ENCODE peak calls at places on chromosomes 13 and 19, in seven cellular contexts. J is ascending aorta, B is HCT116, O is left ventricle myocardium inferior, Q is K562, L is aorta, M is transverse colon. N is an unnamed sample. For H3K4me1 and H3K36me3, the result is how much of the 10 kb centered on the place peaks cover.

GRCh38 chr19:54662730-54663129 is at the start of gene LILRB4:
- DNase-seq in J (peak), B (no peak), O (peak), Q (peak), L (no peak), M (peak), N (peak)

GRCh38 chr13:20359335-20359734 is 127.2 kb upstream of the GJB6 start:
- DNase-seq in J (no peak), B (peak), O (no peak), Q (no peak), L (no peak), M (no peak), N (no peak)

GRCh38 chr13:90757127-90757680 is 590.3 kb upstream of the MIR17HG start:
- DNase-seq in J (no peak), B (no peak), O (no peak), Q (no peak), L (no peak), M (no peak), N (no peak)

GRCh38 chr13:91894311-91894710 is 495.9 kb downstream of the GPC5 start:
- DNase-seq in J (no peak), B (no peak), O (no peak), Q (no peak), L (no peak), M (no peak), N (no peak)

GRCh38 chr19:17402982-17403855 is 2.2 kb downstream of the BST2 start:
- DNase-seq in J (no peak), B (no peak), O (no peak), Q (peak), L (peak), M (no peak), N (no peak)

GRCh38 chr19:28633223-28634030 is 579.5 kb downstream of the UQCRFS1 start:
- DNase-seq in J (no peak), B (no peak), O (no peak), Q (peak), L (no peak), M (peak), N (no peak)

GRCh38 chr13:44422755-44423643 is 49.4 kb downstream of the SERP2 start:
- DNase-seq in J (no peak), B (no peak), O (no peak), Q (no peak), L (peak), M (no peak), N (no peak)

GRCh38 chr13:80436571-80437169 is 95.7 kb upstream of the SPRY2 start:
- DNase-seq in J (no peak), B (no peak), O (no peak), Q (no peak), L (no peak), M (no peak), N (no peak)

GRCh38 chr13:73656863-73657262 is 477.3 kb downstream of the KLF12 start:
- DNase-seq in J (no peak), B (no peak), O (no peak), Q (no peak), L (no peak), M (no peak), N (no peak)

GRCh38 chr13:89930861-89931260 is 1416.6 kb upstream of the MIR17HG start:
- DNase-seq in J (no peak), B (no peak), O (no peak), Q (no peak), L (no peak), M (no peak), N (no peak)

GRCh38 chr13:50123862-50124535 is 108.8 kb downstream of the KCNRG start:
- DNase-seq in J (peak), B (peak), O (no peak), Q (peak), L (peak), M (peak), N (peak)

GRCh38 chr13:96299235-96299634 is 209.3 kb downstream of the HS6ST3 start:
- DNase-seq in J (no peak), B (no peak), O (no peak), Q (no peak), L (no peak), M (no peak), N (no peak)

GRCh38 chr19:55012294-55012693 is 25.8 kb downstream of the GP6 start:
- DNase-seq in J (no peak), B (no peak), O (no peak), Q (peak), L (no peak), M (no peak), N (no peak)

GRCh38 chr13:40682449-40683240 is 16.2 kb upstream of the FOXO1 start:
- DNase-seq in J (no peak), B (no peak), O (no peak), Q (no peak), L (no peak), M (no peak), N (no peak)

GRCh38 chr13:106187501-106187900 is 348.0 kb downstream of the EFNB2 start:
- DNase-seq in J (no peak), B (no peak), O (no peak), Q (no peak), L (no peak), M (no peak), N (no peak)

GRCh38 chr13:59458908-59459579 is 704.7 kb downstream of the DIAPH3 start:
- DNase-seq in J (no peak), B (no peak), O (no peak), Q (no peak), L (no peak), M (no peak), N (no peak)

GRCh38 chr19:27822336-27822735 is 1390.6 kb downstream of the UQCRFS1 start:
- DNase-seq in J (no peak), B (no peak), O (no peak), Q (no peak), L (no peak), M (no peak), N (no peak)

GRCh38 chr19:6198896-6199239 is 63.4 kb downstream of the ACSBG2 start:
- DNase-seq in J (no peak), B (no peak), O (no peak), Q (no peak), L (no peak), M (no peak), N (no peak)

GRCh38 chr13:110448230-110448629 is 113.3 kb downstream of the RAB20 start:
- DNase-seq in J (peak), B (peak), O (no peak), Q (no peak), L (no peak), M (no peak), N (no peak)

GRCh38 chr19:15297416-15298224 is 34.7 kb downstream of the BRD4 start:
- DNase-seq in J (no peak), B (peak), O (no peak), Q (no peak), L (no peak), M (peak), N (no peak)

GRCh38 chr13:23434431-23434830 is 929 bp upstream of the SACS start:
- DNase-seq in J (no peak), B (no peak), O (no peak), Q (no peak), L (no peak), M (no peak), N (no peak)

GRCh38 chr13:110834572-110834971 is 80.3 kb downstream of the ANKRD10 start:
- DNase-seq in J (no peak), B (no peak), O (no peak), Q (no peak), L (no peak), M (no peak), N (no peak)

GRCh38 chr13:98343461-98343860 is 166.4 kb upstream of the RNF113B start:
- DNase-seq in J (no peak), B (no peak), O (no peak), Q (no peak), L (no peak), M (no peak), N (no peak)

GRCh38 chr13:27388236-27388635 is 36.2 kb upstream of the GTF3A start:
- DNase-seq in J (no peak), B (no peak), O (no peak), Q (no peak), L (no peak), M (no peak), N (no peak)

GRCh38 chr19:46579286-46579944 is 21.7 kb upstream of the CALM3 start:
- DNase-seq in J (no peak), B (no peak), O (no peak), Q (no peak), L (no peak), M (no peak), N (no peak)

GRCh38 chr13:111542530-111543341 is 222.3 kb downstream of the TEX29 start:
- DNase-seq in J (no peak), B (no peak), O (no peak), Q (no peak), L (peak), M (no peak), N (no peak)

GRCh38 chr13:19117913-19118739 is 63.5 kb downstream of the TUBA3C start:
- DNase-seq in J (no peak), B (no peak), O (no peak), Q (peak), L (no peak), M (no peak), N (no peak)

GRCh38 chr19:42113641-42114348 is 18.5 kb downstream of the POU2F2 start:
- DNase-seq in J (peak), B (peak), O (no peak), Q (no peak), L (peak), M (no peak), N (peak)

GRCh38 chr13:30577381-30577780 is 40.3 kb upstream of the USPL1 start:
- DNase-seq in J (no peak), B (peak), O (no peak), Q (no peak), L (no peak), M (peak), N (no peak)

GRCh38 chr13:97627566-97627965 is 193.6 kb downstream of the RAP2A start:
- DNase-seq in J (peak), B (no peak), O (peak), Q (peak), L (no peak), M (no peak), N (peak)

DNA sequence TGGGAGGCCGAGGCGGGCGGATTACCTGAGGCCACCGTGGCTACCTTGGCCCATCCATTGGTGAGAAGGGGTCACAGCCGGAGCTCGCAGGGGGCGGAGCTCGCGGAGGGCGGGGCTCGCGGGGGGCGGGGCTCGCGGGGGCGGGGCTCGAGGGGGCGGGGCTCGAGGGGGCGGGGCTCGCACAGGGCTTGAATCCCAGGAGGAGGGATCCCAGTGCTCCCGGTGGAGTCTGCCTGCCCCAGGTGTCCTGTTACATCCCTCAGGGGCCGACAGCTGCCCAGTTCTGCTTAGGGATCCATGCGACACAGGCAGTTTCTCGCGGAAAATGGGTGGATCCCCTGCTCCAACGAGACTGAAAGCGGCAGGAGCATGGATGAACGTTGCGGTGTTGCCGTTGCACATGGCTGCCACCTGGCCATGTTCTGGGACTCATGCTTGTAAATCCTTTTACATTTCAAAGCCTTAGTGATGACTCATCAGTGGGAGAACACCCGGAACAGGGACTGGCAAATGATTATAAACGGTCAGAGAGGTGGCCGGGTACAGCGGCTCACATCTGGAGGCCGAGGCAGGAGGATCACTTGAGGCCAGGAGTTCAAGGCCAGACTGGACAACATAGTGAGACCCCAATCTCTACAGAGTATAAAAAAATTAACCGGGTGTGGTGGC is 25.1 kb downstream of the TMPRSS9 start:
- DNase-seq in J (no peak), B (peak), O (no peak), Q (peak), L (no peak), M (peak), N (no peak)
- H3K4me3 ChIP-seq in J (no peak), B (peak), O (no peak), Q (peak), L (no peak), M (no peak), N (no peak)

DNA sequence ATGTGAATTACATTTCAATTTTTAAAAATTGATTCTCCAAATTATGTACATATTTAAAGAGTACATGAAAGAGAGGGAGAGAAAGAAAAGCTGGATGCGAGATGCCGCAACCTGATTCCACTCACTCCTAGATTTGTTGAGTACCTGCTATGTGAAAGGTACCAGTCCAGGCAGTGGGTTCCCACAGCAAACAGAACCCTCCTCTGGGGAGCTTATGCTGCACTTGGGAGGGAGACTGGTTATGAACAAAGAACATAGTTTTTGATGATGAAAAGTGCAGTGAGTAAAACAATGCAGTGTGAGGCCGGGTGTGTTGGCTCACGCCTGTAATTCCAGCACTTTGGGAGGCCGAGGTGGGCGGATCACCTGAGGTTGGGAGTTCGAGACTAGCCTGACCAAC is 43.4 kb downstream of the ACTN4 start:
- DNase-seq in J (no peak), B (no peak), O (no peak), Q (no peak), L (no peak), M (no peak), N (no peak)
- H3K4me1 ChIP-seq in J (half or more), B (half or more), O (half or more), Q (under half), L (under half), M (half or more), N (half or more)

DNA sequence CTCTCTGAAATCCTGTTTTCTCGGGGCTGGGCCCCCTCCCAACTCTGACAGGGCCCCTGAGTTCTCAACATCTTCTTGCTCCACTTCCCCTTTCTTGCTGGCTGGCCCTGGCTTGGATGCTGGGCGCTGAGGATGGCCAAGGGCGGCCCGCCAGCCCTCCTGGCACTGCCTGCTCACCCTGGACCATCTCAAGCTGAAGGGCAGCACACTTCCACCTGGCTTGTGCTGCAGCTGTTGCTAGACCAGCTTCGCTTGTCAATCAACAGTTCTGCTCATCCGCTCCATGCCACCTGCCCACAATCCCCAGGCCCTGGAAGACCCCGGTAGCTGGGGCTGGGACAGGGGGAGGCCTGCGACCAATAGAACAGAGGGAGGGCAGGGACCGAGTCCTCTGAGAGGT is 6.9 kb upstream of the GMIP start:
- DNase-seq in J (no peak), B (no peak), O (no peak), Q (no peak), L (no peak), M (no peak), N (no peak)
- H3K36me3 ChIP-seq in J (half or more), B (under half), O (half or more), Q (half or more), L (under half), M (half or more), N (half or more)

GRCh38 chr13:48596128-48596429 is 57.6 kb upstream of the CYSLTR2 start:
- DNase-seq in J (no peak), B (no peak), O (no peak), Q (no peak), L (no peak), M (no peak), N (no peak)
- H3K4me3 ChIP-seq in J (no peak), B (no peak), O (no peak), Q (no peak), L (no peak), M (no peak), N (no peak)

GRCh38 chr19:13029301-13029880 is 34.1 kb downstream of the NFIX start:
- DNase-seq in J (no peak), B (no peak), O (no peak), Q (no peak), L (no peak), M (no peak), N (no peak)

GRCh38 chr19:13026478-13026999 is 31.3 kb downstream of the NFIX start:
- DNase-seq in J (no peak), B (no peak), O (no peak), Q (no peak), L (no peak), M (peak), N (peak)

GRCh38 chr19:13027031-13027430 is 31.8 kb downstream of the NFIX start:
- DNase-seq in J (no peak), B (no peak), O (no peak), Q (no peak), L (no peak), M (no peak), N (no peak)

GRCh38 chr19:13027557-13027956 is 32.3 kb downstream of the NFIX start:
- DNase-seq in J (no peak), B (no peak), O (no peak), Q (no peak), L (peak), M (no peak), N (no peak)

DNA sequence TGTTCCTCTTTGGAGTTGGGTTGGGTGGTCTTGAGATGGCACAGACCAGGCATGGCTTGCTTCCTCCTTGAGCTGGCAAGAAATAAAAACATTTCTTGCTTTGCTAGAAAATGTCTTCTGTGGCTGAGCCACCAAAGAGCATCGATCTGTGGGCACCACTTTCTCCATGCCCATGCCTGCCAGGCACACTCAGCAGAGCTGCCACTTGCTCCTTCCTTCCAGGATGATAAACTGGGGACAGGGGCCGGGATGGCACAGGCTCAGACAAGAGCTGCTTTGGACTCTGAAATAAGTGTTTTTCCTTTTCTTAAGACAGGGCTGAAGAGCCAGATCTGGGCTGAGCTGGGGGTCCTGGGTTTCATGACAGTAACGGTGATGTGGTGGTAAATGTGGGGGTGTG is 32.8 kb downstream of the NFIX start:
- DNase-seq in J (no peak), B (no peak), O (no peak), Q (no peak), L (peak), M (no peak), N (no peak)
- H3K4me1 ChIP-seq in J (half or more), B (under half), O (half or more), Q (under half), L (under half), M (half or more), N (half or more)

DNA sequence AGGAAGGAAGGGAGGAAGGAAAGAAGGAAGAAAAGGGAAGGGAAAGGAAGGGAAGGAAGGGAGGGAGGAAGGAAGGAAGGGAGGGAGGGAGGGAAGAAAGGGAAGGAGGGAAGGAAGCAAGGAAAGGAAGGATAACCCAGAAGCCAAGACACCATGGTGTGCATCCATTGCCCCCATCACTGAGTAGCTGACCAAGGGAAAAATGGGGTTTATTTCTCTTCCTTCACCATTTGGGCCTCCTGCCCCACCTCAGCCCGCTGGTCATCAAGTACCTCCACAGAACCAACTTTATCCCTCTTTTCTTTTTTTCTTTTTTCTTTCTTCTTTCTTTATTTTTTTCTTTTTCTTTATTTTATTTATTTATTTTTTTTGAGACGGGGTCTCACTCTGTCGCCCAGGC is 20.4 kb downstream of the CABP5 start:
- DNase-seq in J (no peak), B (no peak), O (no peak), Q (no peak), L (no peak), M (no peak), N (no peak)
- H3K36me3 ChIP-seq in J (under half), B (under half), O (under half), Q (under half), L (under half), M (under half), N (under half)

DNA sequence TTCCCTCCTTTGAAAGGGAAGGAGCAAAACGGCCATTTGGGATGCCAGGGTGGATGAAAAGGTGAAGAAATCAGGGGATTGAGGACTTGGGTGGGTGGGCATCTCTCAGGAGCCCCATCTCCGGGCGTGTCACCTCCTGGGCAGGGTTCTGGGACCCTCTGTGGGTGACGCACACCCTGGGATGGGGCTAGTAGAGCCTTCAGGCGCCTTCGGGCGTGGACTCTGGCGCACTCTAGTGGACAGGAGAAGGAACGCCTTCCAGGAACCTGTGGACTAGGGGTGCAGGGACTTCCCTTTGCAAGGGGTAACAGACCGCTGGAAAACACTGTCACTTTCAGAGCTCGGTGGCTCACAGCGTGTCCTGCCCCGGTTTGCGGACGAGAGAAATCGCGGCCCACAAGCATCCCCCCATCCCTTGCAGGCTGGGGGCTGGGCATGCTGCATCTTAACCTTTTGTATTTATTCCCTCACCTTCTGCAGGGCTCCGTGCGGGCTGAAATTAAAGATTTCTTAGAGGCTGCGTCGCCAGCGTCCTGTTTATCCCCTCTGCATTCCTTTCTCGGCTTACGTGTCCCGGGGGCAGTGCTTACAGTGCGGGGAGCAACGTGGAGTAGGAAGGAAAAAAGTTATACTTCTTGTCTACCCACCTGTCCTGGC is 15.2 kb upstream of the S1PR4 start:
- DNase-seq in J (no peak), B (no peak), O (peak), Q (peak), L (peak), M (peak), N (no peak)
- H3K4me3 ChIP-seq in J (no peak), B (no peak), O (no peak), Q (no peak), L (no peak), M (no peak), N (no peak)

N was measured in tibial artery.